ENCODE peak calls at places on chromosomes 12 and 14, in four cellular contexts. X is fibroblast of lung, B is IMR-90, J is HepG2. S is an unnamed sample. For H3K9me3, the result is how much of the 10 kb centered on the place peaks cover.

GRCh38 chr12:28872654-28873268 is 276.3 kb upstream of the FAR2 start:
- DNase-seq in X (peak), J (peak), B (peak), S (peak)

GRCh38 chr14:67469954-67470353 is 18.6 kb downstream of the TMEM229B start:
- DNase-seq in X (no peak), J (no peak), B (no peak), S (peak)

GRCh38 chr12:64189530-64189929 is 32.6 kb downstream of the KICS2 start:
- DNase-seq in X (no peak), B (no peak), J (no peak), S (no peak)

GRCh38 chr12:88594780-88595179 is 14.5 kb upstream of the KITLG start:
- DNase-seq in X (no peak), J (no peak), B (no peak), S (no peak)

GRCh38 chr14:77184396-77185092 is 2.9 kb downstream of the TMEM63C start:
- DNase-seq in B (no peak), X (no peak), J (no peak), S (peak)

GRCh38 chr12:8038659-8039114 is 6.2 kb downstream of the FOXJ2 start:
- DNase-seq in B (peak), J (no peak), X (peak), S (peak)

GRCh38 chr12:50050410-50051280 is 6.8 kb upstream of the ASIC1 start:
- DNase-seq in J (peak), B (peak), X (peak), S (peak)

GRCh38 chr12:32494676-32495075 is 95.3 kb downstream of the FGD4 start:
- DNase-seq in X (no peak), B (no peak), J (no peak), S (no peak)

GRCh38 chr12:113844495-113845175 is 121.5 kb downstream of the RBM19 start:
- DNase-seq in B (no peak), X (no peak), J (no peak), S (no peak)

GRCh38 chr12:108302471-108303311 is 36.4 kb downstream of the CMKLR1 start:
- DNase-seq in J (peak), B (no peak), X (peak), S (peak)

GRCh38 chr12:133081408-133081806 is 684 bp downstream of the ZNF140 start:
- DNase-seq in B (no peak), J (no peak), X (no peak), S (no peak)

GRCh38 chr12:15752780-15753179 is 36.4 kb downstream of the EPS8 start:
- DNase-seq in X (peak), B (peak), J (no peak), S (no peak)

GRCh38 chr14:76784266-76784874 is 23.1 kb downstream of the VASH1 start:
- DNase-seq in X (no peak), B (no peak), J (no peak), S (no peak)

GRCh38 chr14:51539571-51540037 is 112.1 kb upstream of the FRMD6 start:
- DNase-seq in B (peak), X (peak), J (no peak), S (no peak)

GRCh38 chr14:104297313-104297704 is 158.9 kb downstream of the KIF26A start:
- DNase-seq in B (no peak), X (no peak), J (no peak), S (no peak)

GRCh38 chr12:6443361-6443983 is 1.3 kb upstream of the CD27 start:
- DNase-seq in B (no peak), J (no peak), X (no peak), S (no peak)

GRCh38 chr12:90275088-90275487 is 566.5 kb upstream of the ATP2B1 start:
- DNase-seq in B (no peak), J (no peak), X (no peak), S (no peak)

GRCh38 chr14:57209561-57209960 is 59.1 kb downstream of the EXOC5 start:
- DNase-seq in B (peak), J (no peak), X (peak), S (no peak)

GRCh38 chr12:107503129-107503850 is 182.3 kb upstream of the PWP1 start:
- DNase-seq in X (no peak), J (peak), B (no peak), S (no peak)

GRCh38 chr12:107337354-107338095 is 244.2 kb upstream of the CRY1 start:
- DNase-seq in J (no peak), B (peak), X (no peak), S (no peak)

GRCh38 chr14:103861413-103862392 is 14.3 kb upstream of the PPP1R13B start:
- DNase-seq in B (no peak), X (no peak), J (no peak), S (peak)

GRCh38 chr12:21296751-21297406 is 37.8 kb downstream of the SLCO1A2 start:
- DNase-seq in J (no peak), B (peak), X (peak), S (no peak)

GRCh38 chr12:88501976-88502938 is 78.0 kb downstream of the KITLG start:
- DNase-seq in J (no peak), X (peak), B (peak), S (no peak)

GRCh38 chr12:10718279-10718821 is 4.8 kb downstream of the YBX3 start:
- DNase-seq in X (peak), B (peak), J (no peak), S (no peak)

GRCh38 chr12:19892186-19892585 is 452.9 kb downstream of the AEBP2 start:
- DNase-seq in J (no peak), X (no peak), B (peak), S (no peak)

GRCh38 chr14:50064993-50065392 is 51.4 kb downstream of the VCPKMT start:
- DNase-seq in X (peak), B (no peak), J (no peak), S (peak)

GRCh38 chr12:24854017-24854416 is 94.9 kb downstream of the BCAT1 start:
- DNase-seq in X (no peak), B (no peak), J (no peak), S (no peak)

GRCh38 chr12:100953217-100953616 is 158.6 kb downstream of the ANO4 start:
- DNase-seq in J (no peak), X (peak), B (peak), S (no peak)

GRCh38 chr14:72049462-72049861 is 117.2 kb downstream of the RGS6 start:
- DNase-seq in B (no peak), J (no peak), X (no peak), S (no peak)

GRCh38 chr12:92596388-92596787 is 106.4 kb upstream of the PLEKHG7 start:
- DNase-seq in J (no peak), B (peak), X (peak), S (no peak)
- H3K9ac ChIP-seq in J (no peak), B (no peak), X (no peak), S (no peak)

GRCh38 chr12:130147875-130148596 is 14.2 kb upstream of the FZD10 start:
- DNase-seq in J (no peak), B (no peak), X (no peak), S (no peak)
- H3K9me3 ChIP-seq in J (under half), B (under half), X (under half), S (under half)

DNA sequence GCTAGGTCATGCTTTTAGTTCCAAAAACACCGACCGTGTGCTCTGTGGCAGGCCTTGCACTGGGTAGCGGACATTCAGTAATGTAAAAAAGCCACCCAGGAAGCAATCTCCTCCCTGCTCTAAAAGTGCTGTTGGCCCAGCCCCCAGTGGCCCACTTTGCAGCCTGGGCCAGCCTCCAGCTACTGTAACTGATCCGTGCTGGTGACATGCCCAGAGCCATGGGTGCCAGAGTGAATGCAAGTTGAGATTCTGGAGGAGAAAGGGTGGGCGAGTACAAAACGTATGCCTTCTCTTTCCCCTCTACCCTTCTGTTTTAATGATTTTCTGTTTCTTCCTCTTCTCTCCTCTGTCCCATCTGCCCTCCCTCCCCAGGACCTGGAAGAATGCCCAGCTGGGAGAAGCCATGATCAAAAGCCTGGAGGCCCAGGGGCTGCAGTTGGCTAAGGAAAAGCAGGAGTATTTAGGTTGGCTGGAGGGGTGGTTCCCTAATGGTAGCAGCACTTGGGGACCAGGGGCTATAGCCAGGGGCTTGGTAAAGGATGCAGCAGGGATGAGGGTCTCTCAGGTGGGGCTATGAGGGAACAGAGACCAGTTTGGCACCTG is 16.9 kb downstream of the PLEKHD1 start:
- DNase-seq in B (peak), J (no peak), X (peak), S (no peak)
- H3K27ac ChIP-seq in B (no peak), J (no peak), X (no peak), S (no peak)

GRCh38 chr14:33061667-33062325 is 123.1 kb downstream of the NPAS3 start:
- DNase-seq in J (no peak), B (no peak), X (no peak), S (no peak)

GRCh38 chr14:33062881-33063280 is 124.2 kb downstream of the NPAS3 start:
- DNase-seq in X (no peak), B (no peak), J (no peak), S (no peak)

GRCh38 chr14:33063521-33063920 is 124.8 kb downstream of the NPAS3 start:
- DNase-seq in X (no peak), B (no peak), J (no peak), S (no peak)

GRCh38 chr14:33065634-33066033 is 127.0 kb downstream of the NPAS3 start:
- DNase-seq in X (no peak), B (no peak), J (no peak), S (no peak)

DNA sequence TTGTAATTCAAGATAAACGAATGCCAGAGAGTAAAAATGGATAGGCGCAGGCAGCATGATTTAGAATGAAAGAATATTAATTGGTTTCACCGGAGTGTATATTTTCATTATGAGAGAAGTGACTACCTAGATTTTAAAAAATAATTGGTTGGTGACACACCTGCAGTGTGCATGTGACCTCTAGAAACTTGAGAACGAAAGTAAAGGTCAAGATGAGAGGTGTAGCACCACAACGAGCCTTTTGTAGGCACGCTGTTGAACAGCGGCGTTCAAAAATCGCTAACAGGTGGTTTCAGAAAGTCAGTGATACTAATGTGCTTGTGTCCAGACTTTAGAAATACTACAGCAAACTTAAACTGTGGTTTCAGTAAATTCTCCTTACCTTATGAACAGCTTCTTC is 123.8 kb downstream of the NPAS3 start:
- DNase-seq in X (no peak), B (no peak), J (no peak), S (no peak)
- H3K9ac ChIP-seq in X (no peak), B (no peak), J (no peak), S (no peak)

GRCh38 chr12:52400906-52401305 is 5.2 kb downstream of the KRT82 start:
- DNase-seq in J (no peak), B (no peak), X (no peak), S (no peak)
- H3K9me3 ChIP-seq in J (under half), B (under half), X (under half), S (under half)

S was measured in colonic mucosa.